ENCODE peak calls at places on chromosomes 5 and 9, in six cellular contexts. L is fibroblast of lung, V is choroid plexus epithelial cell, P is foreskin fibroblast, E is AG10803, K is prostate gland. F is an unnamed sample.
A peak's percentile ranks its signal among the peaks of the same experiment; 100 is the strongest.

GRCh38 chr5:114237766-114238165 is 124.1 kb upstream of the KCNN2 start:
- DNase-seq in P (peak; percentile 76), K (no peak), V (peak; percentile 39), L (peak; percentile 98), E (peak; percentile 21), F (no peak)

GRCh38 chr9:75599249-75599648 is 291.2 kb upstream of the PCSK5 start:
- DNase-seq in V (no peak), K (no peak), L (no peak), P (no peak), E (no peak), F (no peak)

GRCh38 chr9:92763721-92764380 is 782 bp downstream of the BICD2 start:
- DNase-seq in L (no peak), K (no peak), V (no peak), E (no peak), P (peak; percentile 55), F (peak; percentile 53)

GRCh38 chr9:24245988-24246387 is 299.7 kb downstream of the IZUMO3 start:
- DNase-seq in P (peak; percentile 3), V (peak; percentile 46), E (peak; percentile 9), K (no peak), L (peak; percentile 1), F (no peak)

GRCh38 chr5:14518638-14519037 is 63.0 kb upstream of the OTULINL start:
- DNase-seq in K (no peak), E (no peak), P (no peak), L (no peak), V (no peak), F (no peak)

GRCh38 chr5:71932131-71932635 is 175.1 kb upstream of the MAP1B start:
- DNase-seq in V (peak; percentile 50), K (no peak), E (peak; percentile 13), P (no peak), L (no peak), F (no peak)

GRCh38 chr9:110769667-110770066 is 101.1 kb downstream of the MUSK start:
- DNase-seq in E (peak; percentile 81), L (peak; percentile 37), K (no peak), P (peak; percentile 51), V (peak; percentile 37), F (no peak)

GRCh38 chr5:57456531-57457135 is 26.0 kb downstream of the ACTBL2 start:
- DNase-seq in L (no peak), E (no peak), P (no peak), V (no peak), K (no peak), F (no peak)

GRCh38 chr5:143466632-143467031 is 63.1 kb upstream of the NR3C1 start:
- DNase-seq in E (no peak), K (no peak), L (no peak), P (no peak), V (no peak), F (no peak)

GRCh38 chr5:141875795-141876627 is 2.2 kb downstream of the PCDH1 start:
- DNase-seq in E (no peak), P (no peak), V (no peak), K (peak; percentile 46), L (no peak), F (no peak)

GRCh38 chr5:126594676-126595485 is at the start of gene ALDH7A1:
- DNase-seq in L (peak; percentile 95), E (peak; percentile 91), K (peak; percentile 87), P (peak; percentile 98), V (peak; percentile 88), F (peak; percentile 62)

GRCh38 chr5:121949885-121950284 is 11.9 kb upstream of the SRFBP1 start:
- DNase-seq in E (peak; percentile 62), P (peak; percentile 78), L (peak; percentile 79), V (peak; percentile 79), K (peak; percentile 12), F (no peak)

GRCh38 chr9:27400334-27400875 is 103.5 kb upstream of the EQTN start:
- DNase-seq in P (no peak), E (no peak), L (no peak), K (no peak), V (no peak), F (no peak)

GRCh38 chr5:132475939-132476852 is 14.4 kb downstream of the IRF1 start:
- DNase-seq in P (no peak), L (no peak), K (no peak), E (no peak), V (no peak), F (no peak)

GRCh38 chr9:112042244-112042638 is 132.9 kb downstream of the SUSD1 start:
- DNase-seq in L (no peak), K (no peak), P (no peak), E (no peak), V (no peak), F (no peak)

GRCh38 chr5:43804041-43804440 is 201.1 kb downstream of the NNT start:
- DNase-seq in L (no peak), K (no peak), V (no peak), E (no peak), P (no peak), F (no peak)

GRCh38 chr9:134602547-134603362 is 38.8 kb upstream of the COL5A1 start:
- DNase-seq in P (peak; percentile 96), V (peak; percentile 98), E (peak; percentile 98), K (no peak), L (peak; percentile 96), F (no peak)

GRCh38 chr5:128667148-128667547 is 129.1 kb upstream of the FBN2 start:
- DNase-seq in K (no peak), P (no peak), E (no peak), L (no peak), V (peak; percentile 54), F (no peak)
- TF ChIP-seq CTCF in K (no peak), P (peak; percentile 11), E (no peak), L (no peak), V (peak; percentile 53), F (peak; percentile 19)

GRCh38 chr9:123365287-123365880 is 9.4 kb downstream of the CRB2 start:
- DNase-seq in P (no peak), E (no peak), V (no peak), L (no peak), K (no peak), F (no peak)
- TF ChIP-seq CTCF in P (no peak), E (peak; percentile 36), V (peak; percentile 45), L (no peak), K (no peak), F (no peak)

GRCh38 chr9:19232830-19233194 is 2.3 kb downstream of the DENND4C start:
- DNase-seq in L (peak; percentile 63), E (peak; percentile 33), K (no peak), P (peak; percentile 63), V (peak; percentile 80), F (peak; percentile 42)
- TF ChIP-seq CTCF in L (no peak), E (peak; percentile 11), K (no peak), P (no peak), V (peak; percentile 34), F (no peak)

DNA sequence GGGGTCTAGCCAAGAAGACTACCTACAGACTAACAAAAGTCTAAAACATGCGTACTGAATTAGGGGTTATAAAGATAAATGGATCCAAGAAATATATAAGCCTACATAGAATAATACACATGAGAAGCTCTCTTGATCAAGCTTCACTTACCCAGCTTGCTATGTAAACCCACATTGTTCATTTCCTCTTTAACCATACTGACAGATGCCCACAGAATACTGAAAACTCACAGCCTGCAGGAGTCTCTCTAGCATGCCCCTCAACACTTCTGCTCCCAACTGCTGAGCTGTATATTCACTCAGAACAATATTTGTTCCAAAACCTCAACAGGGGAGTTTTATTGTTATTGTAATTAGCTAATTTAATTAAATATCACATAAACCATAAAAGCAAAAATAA is 52.4 kb downstream of the RFX3 start:
- DNase-seq in V (no peak), E (no peak), P (no peak), L (no peak), K (no peak), F (no peak)
- TF ChIP-seq CTCF in V (no peak), E (no peak), P (no peak), L (no peak), K (no peak), F (no peak)

F was measured in GM10248.